ENCODE peak calls at places on chromosome 6, in ten cellular contexts. One of them, this sample, is unnamed.

GRCh38 chr6:112800916-112801315 is 453.8 kb downstream of the RFPL4B start:
- DNase-seq in cardiac fibroblast: no peak
- DNase-seq in activated CD8-positive, alpha-beta memory T cell treated with anti-CD3 and anti-CD28 coated beads, Interleukin-2, amount 50 U/mL, for 4 hours: no peak
- DNase-seq in AG09309: no peak
- DNase-seq in NCI-H2029: no peak
- DNase-seq in activated naive CD8-positive, alpha-beta T cell treated with anti-CD3 and anti-CD28 coated beads for 36 hours: no peak
- DNase-seq in stimulated activated naive B cell treated with anti-CD40 and anti-IgM and Interleukin-4, amounts not matched to agents 10 μg/mL and 1 μg/mL and 100 μg/mL, for 72 hours: no peak
- DNase-seq in ecto neural progenitor cell: no peak
- DNase-seq in aorta: no peak
- DNase-seq in activated CD8-positive, alpha-beta T cell treated with anti-CD3 and anti-CD28 coated beads for 36 hours: no peak
- DNase-seq in this sample: no peak

GRCh38 chr6:166253277-166254229 is 54.6 kb downstream of the PRR18 start:
- DNase-seq in cardiac fibroblast: no peak
- DNase-seq in activated CD8-positive, alpha-beta memory T cell treated with anti-CD3 and anti-CD28 coated beads, Interleukin-2, amount 50 U/mL, for 4 hours: no peak
- DNase-seq in AG09309: no peak
- DNase-seq in NCI-H2029: no peak
- DNase-seq in activated naive CD8-positive, alpha-beta T cell treated with anti-CD3 and anti-CD28 coated beads for 36 hours: peak
- DNase-seq in stimulated activated naive B cell treated with anti-CD40 and anti-IgM and Interleukin-4, amounts not matched to agents 10 μg/mL and 1 μg/mL and 100 μg/mL, for 72 hours: no peak
- DNase-seq in ecto neural progenitor cell: peak
- DNase-seq in aorta: no peak
- DNase-seq in activated CD8-positive, alpha-beta T cell treated with anti-CD3 and anti-CD28 coated beads for 36 hours: peak
- DNase-seq in this sample: peak

GRCh38 chr6:16918586-16918985 is 157.3 kb upstream of the ATXN1 start:
- DNase-seq in cardiac fibroblast: peak
- DNase-seq in activated CD8-positive, alpha-beta memory T cell treated with anti-CD3 and anti-CD28 coated beads, Interleukin-2, amount 50 U/mL, for 4 hours: no peak
- DNase-seq in AG09309: no peak
- DNase-seq in NCI-H2029: no peak
- DNase-seq in activated naive CD8-positive, alpha-beta T cell treated with anti-CD3 and anti-CD28 coated beads for 36 hours: no peak
- DNase-seq in stimulated activated naive B cell treated with anti-CD40 and anti-IgM and Interleukin-4, amounts not matched to agents 10 μg/mL and 1 μg/mL and 100 μg/mL, for 72 hours: no peak
- DNase-seq in ecto neural progenitor cell: no peak
- DNase-seq in aorta: no peak
- DNase-seq in activated CD8-positive, alpha-beta T cell treated with anti-CD3 and anti-CD28 coated beads for 36 hours: no peak
- DNase-seq in this sample: peak

GRCh38 chr6:110509617-110510231 is 33.3 kb upstream of the SLC22A16 start:
- DNase-seq in cardiac fibroblast: peak
- DNase-seq in activated CD8-positive, alpha-beta memory T cell treated with anti-CD3 and anti-CD28 coated beads, Interleukin-2, amount 50 U/mL, for 4 hours: no peak
- DNase-seq in AG09309: peak
- DNase-seq in NCI-H2029: no peak
- DNase-seq in activated naive CD8-positive, alpha-beta T cell treated with anti-CD3 and anti-CD28 coated beads for 36 hours: no peak
- DNase-seq in stimulated activated naive B cell treated with anti-CD40 and anti-IgM and Interleukin-4, amounts not matched to agents 10 μg/mL and 1 μg/mL and 100 μg/mL, for 72 hours: no peak
- DNase-seq in ecto neural progenitor cell: no peak
- DNase-seq in aorta: no peak
- DNase-seq in activated CD8-positive, alpha-beta T cell treated with anti-CD3 and anti-CD28 coated beads for 36 hours: no peak
- DNase-seq in this sample: no peak

GRCh38 chr6:5778906-5779305 is 227.8 kb downstream of the NRN1 start:
- DNase-seq in cardiac fibroblast: no peak
- DNase-seq in activated CD8-positive, alpha-beta memory T cell treated with anti-CD3 and anti-CD28 coated beads, Interleukin-2, amount 50 U/mL, for 4 hours: no peak
- DNase-seq in AG09309: no peak
- DNase-seq in NCI-H2029: no peak
- DNase-seq in activated naive CD8-positive, alpha-beta T cell treated with anti-CD3 and anti-CD28 coated beads for 36 hours: no peak
- DNase-seq in stimulated activated naive B cell treated with anti-CD40 and anti-IgM and Interleukin-4, amounts not matched to agents 10 μg/mL and 1 μg/mL and 100 μg/mL, for 72 hours: no peak
- DNase-seq in ecto neural progenitor cell: no peak
- DNase-seq in aorta: peak
- DNase-seq in activated CD8-positive, alpha-beta T cell treated with anti-CD3 and anti-CD28 coated beads for 36 hours: no peak
- DNase-seq in this sample: no peak

GRCh38 chr6:54697423-54697822 is 149.1 kb upstream of the FAM83B start:
- DNase-seq in cardiac fibroblast: peak
- DNase-seq in activated CD8-positive, alpha-beta memory T cell treated with anti-CD3 and anti-CD28 coated beads, Interleukin-2, amount 50 U/mL, for 4 hours: no peak
- DNase-seq in AG09309: no peak
- DNase-seq in NCI-H2029: no peak
- DNase-seq in activated naive CD8-positive, alpha-beta T cell treated with anti-CD3 and anti-CD28 coated beads for 36 hours: no peak
- DNase-seq in stimulated activated naive B cell treated with anti-CD40 and anti-IgM and Interleukin-4, amounts not matched to agents 10 μg/mL and 1 μg/mL and 100 μg/mL, for 72 hours: no peak
- DNase-seq in ecto neural progenitor cell: no peak
- DNase-seq in aorta: no peak
- DNase-seq in activated CD8-positive, alpha-beta T cell treated with anti-CD3 and anti-CD28 coated beads for 36 hours: no peak
- DNase-seq in this sample: no peak

GRCh38 chr6:108562503-108562993 is 1.8 kb downstream of the FOXO3 start:
- DNase-seq in cardiac fibroblast: peak
- DNase-seq in activated CD8-positive, alpha-beta memory T cell treated with anti-CD3 and anti-CD28 coated beads, Interleukin-2, amount 50 U/mL, for 4 hours: no peak
- DNase-seq in AG09309: no peak
- DNase-seq in NCI-H2029: peak
- DNase-seq in activated naive CD8-positive, alpha-beta T cell treated with anti-CD3 and anti-CD28 coated beads for 36 hours: no peak
- DNase-seq in stimulated activated naive B cell treated with anti-CD40 and anti-IgM and Interleukin-4, amounts not matched to agents 10 μg/mL and 1 μg/mL and 100 μg/mL, for 72 hours: no peak
- DNase-seq in ecto neural progenitor cell: peak
- DNase-seq in aorta: peak
- DNase-seq in activated CD8-positive, alpha-beta T cell treated with anti-CD3 and anti-CD28 coated beads for 36 hours: no peak
- DNase-seq in this sample: peak

GRCh38 chr6:151690303-151690702 is 117.2 kb upstream of the ESR1 start:
- DNase-seq in cardiac fibroblast: peak
- DNase-seq in activated CD8-positive, alpha-beta memory T cell treated with anti-CD3 and anti-CD28 coated beads, Interleukin-2, amount 50 U/mL, for 4 hours: no peak
- DNase-seq in AG09309: no peak
- DNase-seq in NCI-H2029: no peak
- DNase-seq in activated naive CD8-positive, alpha-beta T cell treated with anti-CD3 and anti-CD28 coated beads for 36 hours: no peak
- DNase-seq in stimulated activated naive B cell treated with anti-CD40 and anti-IgM and Interleukin-4, amounts not matched to agents 10 μg/mL and 1 μg/mL and 100 μg/mL, for 72 hours: no peak
- DNase-seq in ecto neural progenitor cell: no peak
- DNase-seq in aorta: no peak
- DNase-seq in activated CD8-positive, alpha-beta T cell treated with anti-CD3 and anti-CD28 coated beads for 36 hours: peak
- DNase-seq in this sample: peak

GRCh38 chr6:163229050-163229449 is 185.5 kb upstream of the QKI start:
- DNase-seq in cardiac fibroblast: no peak
- DNase-seq in activated CD8-positive, alpha-beta memory T cell treated with anti-CD3 and anti-CD28 coated beads, Interleukin-2, amount 50 U/mL, for 4 hours: no peak
- DNase-seq in AG09309: no peak
- DNase-seq in NCI-H2029: no peak
- DNase-seq in activated naive CD8-positive, alpha-beta T cell treated with anti-CD3 and anti-CD28 coated beads for 36 hours: no peak
- DNase-seq in stimulated activated naive B cell treated with anti-CD40 and anti-IgM and Interleukin-4, amounts not matched to agents 10 μg/mL and 1 μg/mL and 100 μg/mL, for 72 hours: no peak
- DNase-seq in ecto neural progenitor cell: no peak
- DNase-seq in aorta: no peak
- DNase-seq in activated CD8-positive, alpha-beta T cell treated with anti-CD3 and anti-CD28 coated beads for 36 hours: no peak
- DNase-seq in this sample: no peak

GRCh38 chr6:13544454-13545186 is 29.8 kb upstream of the SIRT5 start:
- DNase-seq in cardiac fibroblast: no peak
- DNase-seq in activated CD8-positive, alpha-beta memory T cell treated with anti-CD3 and anti-CD28 coated beads, Interleukin-2, amount 50 U/mL, for 4 hours: no peak
- DNase-seq in AG09309: no peak
- DNase-seq in NCI-H2029: no peak
- DNase-seq in activated naive CD8-positive, alpha-beta T cell treated with anti-CD3 and anti-CD28 coated beads for 36 hours: no peak
- DNase-seq in stimulated activated naive B cell treated with anti-CD40 and anti-IgM and Interleukin-4, amounts not matched to agents 10 μg/mL and 1 μg/mL and 100 μg/mL, for 72 hours: no peak
- DNase-seq in ecto neural progenitor cell: peak
- DNase-seq in aorta: no peak
- DNase-seq in activated CD8-positive, alpha-beta T cell treated with anti-CD3 and anti-CD28 coated beads for 36 hours: no peak
- DNase-seq in this sample: no peak

GRCh38 chr6:41159415-41160082 is 3.4 kb downstream of the TREM2 start:
- DNase-seq in cardiac fibroblast: no peak
- DNase-seq in activated CD8-positive, alpha-beta memory T cell treated with anti-CD3 and anti-CD28 coated beads, Interleukin-2, amount 50 U/mL, for 4 hours: no peak
- DNase-seq in AG09309: no peak
- DNase-seq in NCI-H2029: peak
- DNase-seq in activated naive CD8-positive, alpha-beta T cell treated with anti-CD3 and anti-CD28 coated beads for 36 hours: no peak
- DNase-seq in stimulated activated naive B cell treated with anti-CD40 and anti-IgM and Interleukin-4, amounts not matched to agents 10 μg/mL and 1 μg/mL and 100 μg/mL, for 72 hours: no peak
- DNase-seq in ecto neural progenitor cell: no peak
- DNase-seq in aorta: no peak
- DNase-seq in activated CD8-positive, alpha-beta T cell treated with anti-CD3 and anti-CD28 coated beads for 36 hours: no peak
- DNase-seq in this sample: no peak

This sample was measured in NCI-H82.